ENCODE peak calls at places on chromosomes 13 and 19, in seven cellular contexts. T, D, J, P, U, C and E are unnamed samples.

GRCh38 chr13:37429976-37430375 is 168.6 kb downstream of the POSTN start:
- DNase-seq in P (no peak), D (no peak), T (peak), C (no peak), U (no peak), J (no peak), E (peak)

GRCh38 chr13:80340643-80341097 is 256 bp downstream of the SPRY2 start:
- DNase-seq in T (peak), J (no peak), C (no peak), P (no peak), D (no peak), U (no peak), E (no peak)

GRCh38 chr13:22837980-22838615 is 342.7 kb upstream of the SGCG start:
- DNase-seq in P (no peak), T (no peak), U (no peak), C (no peak), J (peak), D (no peak), E (no peak)

GRCh38 chr13:77056382-77056781 is 29.4 kb upstream of the FBXL3 start:
- DNase-seq in U (peak), P (no peak), T (no peak), J (no peak), C (no peak), D (no peak), E (no peak)

GRCh38 chr19:11267316-11268085 is 5.2 kb upstream of the DOCK6 start:
- DNase-seq in D (no peak), U (no peak), T (no peak), J (no peak), P (no peak), C (no peak), E (no peak)

GRCh38 chr19:50772408-50773311 is 2.4 kb downstream of the GPR32 start:
- DNase-seq in J (no peak), P (no peak), U (no peak), C (no peak), T (peak), D (no peak), E (no peak)

GRCh38 chr13:98217597-98217996 is 40.5 kb upstream of the RNF113B start:
- DNase-seq in P (no peak), T (no peak), U (no peak), J (no peak), D (no peak), C (no peak), E (no peak)

GRCh38 chr19:46830864-46831263 is 19.8 kb downstream of the AP2S1 start:
- DNase-seq in T (no peak), D (no peak), U (no peak), P (no peak), J (no peak), C (no peak), E (no peak)

GRCh38 chr19:45059258-45059965 is 16.9 kb downstream of the ZNF296 start:
- DNase-seq in U (no peak), P (peak), T (peak), J (peak), D (peak), C (peak), E (peak)

GRCh38 chr13:97030705-97031452 is 36.6 kb upstream of the OXGR1 start:
- DNase-seq in U (no peak), J (no peak), D (peak), P (no peak), T (peak), C (no peak), E (peak)

GRCh38 chr19:1491849-1492170 is 829 bp downstream of the REEP6 start:
- DNase-seq in D (peak), J (no peak), P (peak), T (no peak), U (no peak), C (no peak), E (no peak)

GRCh38 chr19:12802267-12803106 is 618 bp downstream of the THSD8 start:
- DNase-seq in T (peak), U (no peak), D (peak), J (no peak), C (no peak), P (no peak), E (no peak)
- TF ChIP-seq CTCF in T (no peak), U (no peak), D (no peak), J (no peak), C (no peak), P (no peak), E (no peak)

GRCh38 chr13:24625324-24625723 is 54.9 kb upstream of the ATP12A start:
- DNase-seq in P (no peak), J (no peak), D (no peak), U (no peak), T (no peak), C (no peak), E (no peak)

GRCh38 chr13:24624801-24625231 is 55.4 kb upstream of the ATP12A start:
- DNase-seq in C (no peak), T (no peak), J (no peak), P (peak), U (no peak), D (no peak), E (no peak)

GRCh38 chr13:24627090-24627714 is 53.0 kb upstream of the ATP12A start:
- DNase-seq in D (peak), P (no peak), C (no peak), T (no peak), J (no peak), U (no peak), E (no peak)

GRCh38 chr13:24626449-24626848 is 53.8 kb upstream of the ATP12A start:
- DNase-seq in D (peak), T (no peak), U (no peak), P (no peak), C (no peak), J (no peak), E (no peak)

GRCh38 chr13:24625870-24626419 is 54.3 kb upstream of the ATP12A start:
- DNase-seq in P (no peak), J (no peak), T (no peak), D (no peak), U (no peak), C (no peak), E (no peak)
- H3K4me3 ChIP-seq in P (no peak), J (no peak), T (no peak), D (no peak), U (no peak), C (no peak), E (no peak)

GRCh38 chr19:55912916-55913315 is 19.2 kb downstream of the NLRP13 start:
- DNase-seq in U (no peak), D (no peak), J (no peak), C (no peak), T (no peak), P (no peak), E (no peak)

GRCh38 chr19:55909801-55910200 is 22.3 kb downstream of the NLRP13 start:
- DNase-seq in J (no peak), P (no peak), D (no peak), U (no peak), T (no peak), C (no peak), E (no peak)

GRCh38 chr19:55913643-55914268 is 18.4 kb downstream of the NLRP13 start:
- DNase-seq in D (peak), C (no peak), P (no peak), T (no peak), J (no peak), U (no peak), E (no peak)
- TF ChIP-seq CTCF in D (no peak), C (no peak), P (no peak), T (peak), J (no peak), U (no peak), E (no peak)

GRCh38 chr13:21134475-21134874 is 41.9 kb downstream of the SKA3 start:
- DNase-seq in T (no peak), J (no peak), C (no peak), P (no peak), U (no peak), D (no peak), E (no peak)

GRCh38 chr13:21142766-21143165 is 33.6 kb downstream of the SKA3 start:
- DNase-seq in C (no peak), T (no peak), U (no peak), J (no peak), D (no peak), P (no peak), E (no peak)

GRCh38 chr13:21138561-21138960 is 37.8 kb downstream of the SKA3 start:
- DNase-seq in P (no peak), D (no peak), T (no peak), C (no peak), J (no peak), U (no peak), E (no peak)

GRCh38 chr13:21137696-21138095 is 38.7 kb downstream of the SKA3 start:
- DNase-seq in J (no peak), P (no peak), C (no peak), D (no peak), T (peak), U (no peak), E (no peak)

DNA sequence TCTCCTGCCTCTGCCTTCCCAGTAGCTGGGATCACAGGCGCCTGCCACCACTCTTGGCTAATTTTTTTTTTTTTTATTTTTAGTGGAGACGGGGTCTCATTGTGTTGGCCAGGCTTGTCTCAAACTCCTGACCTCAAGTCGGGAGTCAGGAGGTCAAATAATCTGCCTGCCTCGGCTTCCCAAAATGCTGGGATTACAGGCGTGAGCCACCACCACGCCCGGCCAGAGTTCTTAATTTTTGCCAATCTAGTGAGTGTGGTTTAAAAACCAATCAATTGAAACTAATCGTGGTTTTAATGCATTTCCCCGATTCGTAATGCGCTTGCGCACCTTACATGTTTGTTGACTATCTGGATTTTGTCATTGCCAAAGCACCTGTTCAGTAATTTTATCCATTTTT is 37.0 kb downstream of the SKA3 start:
- DNase-seq in U (no peak), D (peak), C (no peak), J (no peak), T (no peak), P (no peak), E (no peak)
- H3K4me3 ChIP-seq in U (peak), D (no peak), C (peak), J (peak), T (no peak), P (peak), E (peak)

GRCh38 chr19:52494518-52494917 is 33.0 kb upstream of the ZNF808 start:
- DNase-seq in D (no peak), J (no peak), C (no peak), P (no peak), U (no peak), T (peak), E (no peak)
- TF ChIP-seq CTCF in D (no peak), J (no peak), C (no peak), P (no peak), U (no peak), T (no peak), E (no peak)

DNA sequence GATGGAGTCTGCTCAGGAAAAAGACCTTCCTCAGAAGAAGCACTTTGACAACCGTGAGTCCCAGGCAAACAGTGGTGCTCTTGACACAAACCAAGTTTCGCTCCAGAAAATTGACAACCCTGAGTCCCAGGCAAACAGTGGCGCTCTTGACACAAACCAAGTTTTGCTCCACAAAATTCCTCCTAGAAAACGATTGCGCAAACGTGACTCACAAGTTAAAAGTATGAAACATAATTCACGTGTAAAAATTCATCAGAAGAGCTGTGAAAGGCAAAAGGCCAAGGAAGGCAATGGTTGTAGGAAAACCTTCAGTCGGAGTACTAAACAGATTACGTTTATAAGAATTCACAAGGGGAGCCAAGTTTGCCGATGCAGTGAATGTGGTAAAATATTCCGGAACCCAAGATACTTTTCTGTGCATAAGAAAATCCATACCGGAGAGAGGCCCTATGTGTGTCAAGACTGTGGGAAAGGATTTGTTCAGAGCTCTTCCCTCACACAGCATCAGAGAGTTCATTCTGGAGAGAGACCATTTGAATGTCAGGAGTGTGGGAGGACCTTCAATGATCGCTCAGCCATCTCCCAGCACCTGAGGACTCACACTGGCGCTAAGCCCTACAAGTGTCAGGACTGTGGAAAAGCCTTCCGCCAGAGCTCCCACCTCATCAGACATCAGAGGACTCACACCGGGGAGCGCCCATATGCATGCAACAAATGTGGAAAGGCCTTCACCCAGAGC is 16.2 kb upstream of the ZNF544 start:
- DNase-seq in T (peak), J (no peak), C (no peak), U (no peak), P (no peak), D (no peak), E (no peak)
- H3K4me3 ChIP-seq in T (no peak), J (no peak), C (no peak), U (no peak), P (no peak), D (no peak), E (no peak)